ENCODE peak calls at places on chromosome 14, in seven cellular contexts. B is substantia nigra; Y is iPS DF 6.9; F is hepatic stellate cell; V is astrocyte of the cerebellum; K is activated T-helper 2 cell treated with anti-CD3 and anti-CD28 coated beads, Interferon-gamma antibody, Interleukin-2, Interleukin-4, amounts not matched to agents 10 μg/mL and 5 μg/mL and 100 μg/mL, durations not matched to agents 14 hours and 24 hours and 36 hours; X is naive thymus-derived CD8-positive, alpha-beta T cell. D is an unnamed sample.

GRCh38 chr14:31489680-31490079 is 1.8 kb upstream of the GPR33 start:
- DNase-seq in X (no peak), Y (no peak), V (no peak), K (no peak), F (no peak), B (no peak), D (no peak)

GRCh38 chr14:58238252-58239247 is 6.1 kb upstream of the PSMA3 start:
- DNase-seq in V (no peak), F (no peak), Y (no peak), K (no peak), X (no peak), B (no peak), D (no peak)

GRCh38 chr14:104877806-104878550 is 12.9 kb downstream of the CEP170B start:
- DNase-seq in V (no peak), Y (no peak), K (no peak), B (no peak), F (no peak), X (no peak), D (no peak)

GRCh38 chr14:72178517-72178916 is 246.3 kb downstream of the RGS6 start:
- DNase-seq in K (no peak), Y (peak), X (no peak), B (no peak), F (no peak), V (no peak), D (no peak)

GRCh38 chr14:34354556-34354955 is 107.5 kb downstream of the SPTSSA start:
- DNase-seq in F (no peak), Y (no peak), B (no peak), K (no peak), X (no peak), V (no peak), D (no peak)

GRCh38 chr14:64225156-64225757 is 68.9 kb downstream of the ESR2 start:
- DNase-seq in V (no peak), F (no peak), X (no peak), K (no peak), Y (no peak), B (no peak), D (no peak)

GRCh38 chr14:47012533-47012932 is 361.0 kb upstream of the RPL10L start:
- DNase-seq in X (no peak), F (no peak), B (no peak), V (no peak), Y (no peak), K (no peak), D (no peak)

GRCh38 chr14:62081012-62081612 is 318.9 kb downstream of the SNAPC1 start:
- DNase-seq in B (no peak), Y (no peak), X (peak), F (no peak), V (no peak), K (no peak), D (no peak)

GRCh38 chr14:106277503-106277902 is 751.1 kb downstream of the TMEM121 start:
- DNase-seq in V (no peak), B (no peak), K (no peak), F (no peak), X (no peak), Y (no peak), D (no peak)

GRCh38 chr14:73870525-73871235 is 16.0 kb upstream of the ZNF410 start:
- DNase-seq in K (no peak), X (no peak), F (no peak), B (no peak), V (no peak), Y (no peak), D (no peak)

GRCh38 chr14:36019126-36019525 is 157.4 kb downstream of the PTCSC3 start:
- DNase-seq in X (no peak), F (no peak), Y (no peak), B (no peak), V (no peak), K (no peak), D (no peak)

GRCh38 chr14:73432124-73432523 is 26.2 kb downstream of the NUMB start:
- DNase-seq in K (no peak), F (no peak), B (no peak), X (no peak), V (no peak), Y (no peak), D (no peak)

GRCh38 chr14:106843951-106844483 is 1317.6 kb downstream of the TMEM121 start:
- DNase-seq in Y (no peak), F (no peak), K (no peak), X (peak), V (no peak), B (no peak), D (no peak)

GRCh38 chr14:90644882-90645281 is 171.3 kb downstream of the TTC7B start:
- DNase-seq in F (no peak), X (no peak), B (no peak), K (no peak), Y (no peak), V (no peak), D (no peak)

GRCh38 chr14:69500736-69501135 is 16.2 kb downstream of the PLEKHD1 start:
- DNase-seq in B (no peak), F (no peak), V (no peak), K (no peak), X (no peak), Y (no peak), D (no peak)

GRCh38 chr14:22597265-22597664 is 835 bp upstream of the ABHD4 start:
- DNase-seq in Y (no peak), V (no peak), F (no peak), B (no peak), X (no peak), K (no peak), D (no peak)

GRCh38 chr14:83991666-83992065 is 1538.3 kb upstream of the FLRT2 start:
- DNase-seq in X (no peak), F (no peak), Y (no peak), V (no peak), B (no peak), K (no peak), D (no peak)

GRCh38 chr14:72594099-72594901 is 299.6 kb downstream of the DPF3 start:
- DNase-seq in K (peak), Y (no peak), B (no peak), V (no peak), X (peak), F (no peak), D (no peak)

GRCh38 chr14:54299393-54300363 is 97.1 kb upstream of the CDKN3 start:
- DNase-seq in K (no peak), V (peak), Y (no peak), B (no peak), X (no peak), F (no peak), D (no peak)

GRCh38 chr14:96363751-96364336 is 518 bp downstream of the GSKIP start:
- DNase-seq in V (no peak), B (peak), X (peak), K (no peak), F (peak), Y (no peak), D (peak)

GRCh38 chr14:104094709-104095425 is 9.4 kb downstream of the ASPG start:
- DNase-seq in K (peak), B (peak), X (peak), F (peak), V (no peak), Y (peak), D (no peak)

GRCh38 chr14:64502476-64503183 is 1.0 kb downstream of the ZBTB25 start:
- DNase-seq in V (no peak), X (no peak), Y (no peak), K (no peak), B (no peak), F (no peak), D (no peak)

GRCh38 chr14:24843999-24844398 is 205.9 kb downstream of the STXBP6 start:
- DNase-seq in V (no peak), F (no peak), K (no peak), B (no peak), X (no peak), Y (no peak), D (no peak)

GRCh38 chr14:67358914-67359313 is 690 bp downstream of the ATP6V1D start:
- DNase-seq in K (no peak), V (no peak), F (no peak), B (no peak), Y (no peak), X (no peak), D (no peak)

GRCh38 chr14:50360093-50360492 is 36.6 kb downstream of the CDKL1 start:
- DNase-seq in F (no peak), V (no peak), K (no peak), X (no peak), Y (no peak), B (no peak), D (no peak)

GRCh38 chr14:68734231-68734732 is 58.6 kb downstream of the ZFP36L1 start:
- DNase-seq in Y (no peak), B (no peak), X (no peak), K (no peak), V (no peak), F (no peak), D (no peak)

GRCh38 chr14:58849609-58850008 is 211.8 kb downstream of the DACT1 start:
- DNase-seq in X (no peak), Y (no peak), F (no peak), V (no peak), B (no peak), K (no peak), D (no peak)

GRCh38 chr14:20934148-20934762 is 21.0 kb upstream of the RNASE2 start:
- DNase-seq in X (no peak), Y (peak), K (peak), F (peak), B (no peak), V (no peak), D (no peak)